ENCODE peak calls at places on chromosomes 11 and 22, in four cellular contexts. One of them, this sample, is unnamed.
A peak's percentile ranks its signal among the peaks of the same experiment; 100 is the strongest.

GRCh38 chr22:16932577-16932976 is 75.4 kb downstream of the GAB4 start:
- DNase-seq in caudate nucleus: no peak
- DNase-seq in activated effector memory CD4-positive, alpha-beta T cell treated with Interleukin-2 at 50 U/mL for 16 hours: no peak
- DNase-seq in frontal cortex: no peak
- DNase-seq in this sample: no peak

GRCh38 chr11:26048271-26048670 is 283.7 kb upstream of the ANO3 start:
- DNase-seq in activated effector memory CD4-positive, alpha-beta T cell treated with Interleukin-2 at 50 U/mL for 16 hours: no peak
- DNase-seq in frontal cortex: no peak
- DNase-seq in caudate nucleus: no peak
- DNase-seq in this sample: no peak

GRCh38 chr22:45831394-45831793 is 145.6 kb downstream of the WNT7B start:
- DNase-seq in activated effector memory CD4-positive, alpha-beta T cell treated with Interleukin-2 at 50 U/mL for 16 hours: no peak
- DNase-seq in caudate nucleus: no peak
- DNase-seq in frontal cortex: no peak
- DNase-seq in this sample: no peak

GRCh38 chr11:13297917-13298356 is 20.3 kb downstream of the BMAL1 start:
- DNase-seq in caudate nucleus: no peak
- DNase-seq in activated effector memory CD4-positive, alpha-beta T cell treated with Interleukin-2 at 50 U/mL for 16 hours: no peak
- DNase-seq in frontal cortex: no peak
- DNase-seq in this sample: no peak

GRCh38 chr11:134615041-134615615 is 203.1 kb upstream of the B3GAT1 start:
- DNase-seq in frontal cortex: no peak
- DNase-seq in activated effector memory CD4-positive, alpha-beta T cell treated with Interleukin-2 at 50 U/mL for 16 hours: no peak
- DNase-seq in caudate nucleus: no peak
- DNase-seq in this sample: no peak

GRCh38 chr22:47786650-47787290 is 1024.3 kb downstream of the TBC1D22A start:
- DNase-seq in activated effector memory CD4-positive, alpha-beta T cell treated with Interleukin-2 at 50 U/mL for 16 hours: no peak
- DNase-seq in caudate nucleus: no peak
- DNase-seq in frontal cortex: no peak
- DNase-seq in this sample: no peak

GRCh38 chr11:115481528-115481927 is 22.7 kb downstream of the CADM1 start:
- DNase-seq in activated effector memory CD4-positive, alpha-beta T cell treated with Interleukin-2 at 50 U/mL for 16 hours: no peak
- DNase-seq in frontal cortex: no peak
- DNase-seq in caudate nucleus: no peak
- DNase-seq in this sample: no peak

GRCh38 chr22:37448521-37449150 is 21.4 kb upstream of the ELFN2 start:
- DNase-seq in caudate nucleus: no peak
- DNase-seq in frontal cortex: no peak
- DNase-seq in activated effector memory CD4-positive, alpha-beta T cell treated with Interleukin-2 at 50 U/mL for 16 hours: no peak
- DNase-seq in this sample: no peak

GRCh38 chr11:113022267-113022666 is 61.0 kb downstream of the NCAM1 start:
- DNase-seq in frontal cortex: no peak
- DNase-seq in caudate nucleus: no peak
- DNase-seq in activated effector memory CD4-positive, alpha-beta T cell treated with Interleukin-2 at 50 U/mL for 16 hours: no peak
- DNase-seq in this sample: no peak

GRCh38 chr22:44537016-44537936 is 39.2 kb upstream of the RTL6 start:
- DNase-seq in activated effector memory CD4-positive, alpha-beta T cell treated with Interleukin-2 at 50 U/mL for 16 hours: no peak
- DNase-seq in caudate nucleus: no peak
- DNase-seq in frontal cortex: no peak
- DNase-seq in this sample: no peak

GRCh38 chr11:133531971-133532651 is at the start of gene OPCML:
- DNase-seq in frontal cortex: no peak
- DNase-seq in caudate nucleus: peak; percentile 43
- DNase-seq in activated effector memory CD4-positive, alpha-beta T cell treated with Interleukin-2 at 50 U/mL for 16 hours: no peak
- DNase-seq in this sample: peak; percentile 52

GRCh38 chr22:28395920-28396447 is 283.7 kb downstream of the TTC28 start:
- DNase-seq in frontal cortex: no peak
- DNase-seq in activated effector memory CD4-positive, alpha-beta T cell treated with Interleukin-2 at 50 U/mL for 16 hours: no peak
- DNase-seq in caudate nucleus: no peak
- DNase-seq in this sample: no peak

GRCh38 chr11:61912991-61913698 is 4.2 kb downstream of the RAB3IL1 start:
- DNase-seq in frontal cortex: no peak
- DNase-seq in activated effector memory CD4-positive, alpha-beta T cell treated with Interleukin-2 at 50 U/mL for 16 hours: no peak
- DNase-seq in caudate nucleus: no peak
- DNase-seq in this sample: no peak

GRCh38 chr22:46894851-46895640 is 132.6 kb downstream of the TBC1D22A start:
- DNase-seq in frontal cortex: no peak
- DNase-seq in caudate nucleus: no peak
- DNase-seq in activated effector memory CD4-positive, alpha-beta T cell treated with Interleukin-2 at 50 U/mL for 16 hours: no peak
- DNase-seq in this sample: no peak

GRCh38 chr22:39530692-39531331 is 1.7 kb downstream of the RPS19BP1 start:
- DNase-seq in activated effector memory CD4-positive, alpha-beta T cell treated with Interleukin-2 at 50 U/mL for 16 hours: no peak
- DNase-seq in frontal cortex: no peak
- DNase-seq in caudate nucleus: no peak
- DNase-seq in this sample: no peak

GRCh38 chr22:29078869-29079207 is 6.0 kb downstream of the KREMEN1 start:
- DNase-seq in activated effector memory CD4-positive, alpha-beta T cell treated with Interleukin-2 at 50 U/mL for 16 hours: no peak
- DNase-seq in frontal cortex: no peak
- DNase-seq in caudate nucleus: no peak
- DNase-seq in this sample: no peak

GRCh38 chr11:112082729-112083128 is 3.8 kb downstream of the TIMM8B start:
- DNase-seq in activated effector memory CD4-positive, alpha-beta T cell treated with Interleukin-2 at 50 U/mL for 16 hours: no peak
- DNase-seq in frontal cortex: no peak
- DNase-seq in caudate nucleus: no peak
- DNase-seq in this sample: no peak

GRCh38 chr22:46100401-46101105 is 49.8 kb upstream of the PPARA start:
- DNase-seq in activated effector memory CD4-positive, alpha-beta T cell treated with Interleukin-2 at 50 U/mL for 16 hours: no peak
- DNase-seq in frontal cortex: no peak
- DNase-seq in caudate nucleus: no peak
- DNase-seq in this sample: no peak

GRCh38 chr11:118908931-118909618 is 16.7 kb downstream of the BCL9L start:
- DNase-seq in caudate nucleus: peak; percentile 59
- DNase-seq in activated effector memory CD4-positive, alpha-beta T cell treated with Interleukin-2 at 50 U/mL for 16 hours: no peak
- DNase-seq in frontal cortex: no peak
- DNase-seq in this sample: peak; percentile 65

GRCh38 chr22:45155050-45155840 is 8.5 kb upstream of the NUP50 start:
- DNase-seq in caudate nucleus: no peak
- DNase-seq in activated effector memory CD4-positive, alpha-beta T cell treated with Interleukin-2 at 50 U/mL for 16 hours: no peak
- DNase-seq in frontal cortex: no peak
- DNase-seq in this sample: no peak

GRCh38 chr11:33987975-33988580 is 63.5 kb upstream of the CAPRIN1 start:
- DNase-seq in caudate nucleus: peak; percentile 57
- DNase-seq in frontal cortex: peak; percentile 47
- DNase-seq in activated effector memory CD4-positive, alpha-beta T cell treated with Interleukin-2 at 50 U/mL for 16 hours: peak; percentile 30
- DNase-seq in this sample: no peak

This sample was measured in amygdala.